ENCODE peak calls at places on chromosomes 5 and 9, in five cellular contexts. One of them, this sample, is unnamed.

GRCh38 chr5:120139039-120139438 is 325.1 kb upstream of the PRR16 start:
- DNase-seq in HS-5: peak
- DNase-seq in stimulated activated CD8-positive, alpha-beta memory T cell treated with anti-CD3 and anti-CD28 coated beads, Interleukin-2, amount 100 ng/mL, for 48 hours: no peak
- DNase-seq in mucosa of gallbladder: no peak
- DNase-seq in EL: peak
- DNase-seq in this sample: no peak

GRCh38 chr5:57777174-57777581 is 294.6 kb upstream of the ACTBL2 start:
- DNase-seq in mucosa of gallbladder: no peak
- DNase-seq in EL: no peak
- DNase-seq in HS-5: no peak
- DNase-seq in stimulated activated CD8-positive, alpha-beta memory T cell treated with anti-CD3 and anti-CD28 coated beads, Interleukin-2, amount 100 ng/mL, for 48 hours: no peak
- DNase-seq in this sample: no peak

GRCh38 chr5:31811210-31811609 is 172.3 kb downstream of the PDZD2 start:
- DNase-seq in stimulated activated CD8-positive, alpha-beta memory T cell treated with anti-CD3 and anti-CD28 coated beads, Interleukin-2, amount 100 ng/mL, for 48 hours: no peak
- DNase-seq in EL: peak
- DNase-seq in mucosa of gallbladder: no peak
- DNase-seq in HS-5: peak
- DNase-seq in this sample: no peak

GRCh38 chr5:422323-423232 is 20.4 kb upstream of the EXOC3 start:
- DNase-seq in stimulated activated CD8-positive, alpha-beta memory T cell treated with anti-CD3 and anti-CD28 coated beads, Interleukin-2, amount 100 ng/mL, for 48 hours: no peak
- DNase-seq in EL: no peak
- DNase-seq in mucosa of gallbladder: no peak
- DNase-seq in HS-5: no peak
- DNase-seq in this sample: no peak

GRCh38 chr9:93582115-93582514 is 5.7 kb downstream of the PHF2 start:
- DNase-seq in HS-5: no peak
- DNase-seq in mucosa of gallbladder: peak
- DNase-seq in EL: no peak
- DNase-seq in stimulated activated CD8-positive, alpha-beta memory T cell treated with anti-CD3 and anti-CD28 coated beads, Interleukin-2, amount 100 ng/mL, for 48 hours: no peak
- DNase-seq in this sample: no peak

GRCh38 chr9:120925535-120926396 is 830 bp downstream of the TRAF1 start:
- DNase-seq in HS-5: peak
- DNase-seq in mucosa of gallbladder: no peak
- DNase-seq in stimulated activated CD8-positive, alpha-beta memory T cell treated with anti-CD3 and anti-CD28 coated beads, Interleukin-2, amount 100 ng/mL, for 48 hours: peak
- DNase-seq in EL: peak
- DNase-seq in this sample: no peak

GRCh38 chr9:93587651-93588347 is 11.4 kb downstream of the PHF2 start:
- DNase-seq in HS-5: no peak
- DNase-seq in mucosa of gallbladder: no peak
- DNase-seq in EL: no peak
- DNase-seq in stimulated activated CD8-positive, alpha-beta memory T cell treated with anti-CD3 and anti-CD28 coated beads, Interleukin-2, amount 100 ng/mL, for 48 hours: no peak
- DNase-seq in this sample: peak

GRCh38 chr9:89446440-89447310 is 51.2 kb downstream of the SEMA4D start:
- DNase-seq in stimulated activated CD8-positive, alpha-beta memory T cell treated with anti-CD3 and anti-CD28 coated beads, Interleukin-2, amount 100 ng/mL, for 48 hours: no peak
- DNase-seq in EL: no peak
- DNase-seq in HS-5: no peak
- DNase-seq in mucosa of gallbladder: no peak
- DNase-seq in this sample: no peak

GRCh38 chr9:27033815-27034403 is 28.4 kb upstream of the LRRC19 start:
- DNase-seq in stimulated activated CD8-positive, alpha-beta memory T cell treated with anti-CD3 and anti-CD28 coated beads, Interleukin-2, amount 100 ng/mL, for 48 hours: peak
- DNase-seq in HS-5: peak
- DNase-seq in EL: peak
- DNase-seq in mucosa of gallbladder: peak
- DNase-seq in this sample: no peak

GRCh38 chr5:82417776-82418607 is 139.8 kb upstream of the RPS23 start:
- DNase-seq in EL: peak
- DNase-seq in mucosa of gallbladder: no peak
- DNase-seq in stimulated activated CD8-positive, alpha-beta memory T cell treated with anti-CD3 and anti-CD28 coated beads, Interleukin-2, amount 100 ng/mL, for 48 hours: no peak
- DNase-seq in HS-5: no peak
- DNase-seq in this sample: no peak

GRCh38 chr9:136738960-136739359 is 3.8 kb downstream of the LCN10 start:
- DNase-seq in EL: no peak
- DNase-seq in stimulated activated CD8-positive, alpha-beta memory T cell treated with anti-CD3 and anti-CD28 coated beads, Interleukin-2, amount 100 ng/mL, for 48 hours: no peak
- DNase-seq in HS-5: no peak
- DNase-seq in mucosa of gallbladder: no peak
- DNase-seq in this sample: no peak

GRCh38 chr9:1001838-1002237 is 25.4 kb downstream of the DMRT3 start:
- DNase-seq in HS-5: no peak
- DNase-seq in EL: peak
- DNase-seq in stimulated activated CD8-positive, alpha-beta memory T cell treated with anti-CD3 and anti-CD28 coated beads, Interleukin-2, amount 100 ng/mL, for 48 hours: no peak
- DNase-seq in mucosa of gallbladder: no peak
- DNase-seq in this sample: no peak

GRCh38 chr5:171867786-171868185 is 82.2 kb downstream of the SMIM23 start:
- DNase-seq in stimulated activated CD8-positive, alpha-beta memory T cell treated with anti-CD3 and anti-CD28 coated beads, Interleukin-2, amount 100 ng/mL, for 48 hours: no peak
- DNase-seq in HS-5: no peak
- DNase-seq in mucosa of gallbladder: no peak
- DNase-seq in EL: peak
- DNase-seq in this sample: no peak

GRCh38 chr5:135447298-135447929 is at the start of gene DCANP1:
- DNase-seq in stimulated activated CD8-positive, alpha-beta memory T cell treated with anti-CD3 and anti-CD28 coated beads, Interleukin-2, amount 100 ng/mL, for 48 hours: no peak
- DNase-seq in HS-5: no peak
- DNase-seq in mucosa of gallbladder: no peak
- DNase-seq in EL: no peak
- DNase-seq in this sample: no peak

GRCh38 chr9:98146101-98146991 is 27.3 kb upstream of the TRIM14 start:
- DNase-seq in HS-5: no peak
- DNase-seq in stimulated activated CD8-positive, alpha-beta memory T cell treated with anti-CD3 and anti-CD28 coated beads, Interleukin-2, amount 100 ng/mL, for 48 hours: no peak
- DNase-seq in EL: peak
- DNase-seq in mucosa of gallbladder: peak
- DNase-seq in this sample: no peak

GRCh38 chr9:38068616-38068865 is 486 bp downstream of the SHB start:
- DNase-seq in stimulated activated CD8-positive, alpha-beta memory T cell treated with anti-CD3 and anti-CD28 coated beads, Interleukin-2, amount 100 ng/mL, for 48 hours: no peak
- DNase-seq in EL: peak
- DNase-seq in mucosa of gallbladder: no peak
- DNase-seq in HS-5: no peak
- DNase-seq in this sample: no peak

GRCh38 chr5:129216001-129216400 is 121.5 kb downstream of the ISOC1 start:
- DNase-seq in stimulated activated CD8-positive, alpha-beta memory T cell treated with anti-CD3 and anti-CD28 coated beads, Interleukin-2, amount 100 ng/mL, for 48 hours: no peak
- DNase-seq in HS-5: no peak
- DNase-seq in EL: no peak
- DNase-seq in mucosa of gallbladder: no peak
- DNase-seq in this sample: no peak

GRCh38 chr9:96391021-96391765 is 7.7 kb upstream of the SLC35D2 start:
- DNase-seq in stimulated activated CD8-positive, alpha-beta memory T cell treated with anti-CD3 and anti-CD28 coated beads, Interleukin-2, amount 100 ng/mL, for 48 hours: no peak
- DNase-seq in EL: no peak
- DNase-seq in mucosa of gallbladder: peak
- DNase-seq in HS-5: no peak
- DNase-seq in this sample: no peak

GRCh38 chr5:120240716-120241115 is 223.4 kb upstream of the PRR16 start:
- DNase-seq in stimulated activated CD8-positive, alpha-beta memory T cell treated with anti-CD3 and anti-CD28 coated beads, Interleukin-2, amount 100 ng/mL, for 48 hours: no peak
- DNase-seq in mucosa of gallbladder: no peak
- DNase-seq in EL: peak
- DNase-seq in HS-5: no peak
- DNase-seq in this sample: no peak

GRCh38 chr9:108275906-108276305 is 579.9 kb downstream of the ACTL7B start:
- DNase-seq in EL: peak
- DNase-seq in stimulated activated CD8-positive, alpha-beta memory T cell treated with anti-CD3 and anti-CD28 coated beads, Interleukin-2, amount 100 ng/mL, for 48 hours: no peak
- DNase-seq in HS-5: no peak
- DNase-seq in mucosa of gallbladder: no peak
- DNase-seq in this sample: no peak

GRCh38 chr5:84255318-84255717 is 129.4 kb downstream of the EDIL3 start:
- DNase-seq in HS-5: peak
- DNase-seq in mucosa of gallbladder: no peak
- DNase-seq in stimulated activated CD8-positive, alpha-beta memory T cell treated with anti-CD3 and anti-CD28 coated beads, Interleukin-2, amount 100 ng/mL, for 48 hours: no peak
- DNase-seq in EL: peak
- DNase-seq in this sample: no peak

GRCh38 chr9:28264368-28264767 is 691.1 kb upstream of the C9orf72 start:
- DNase-seq in mucosa of gallbladder: no peak
- DNase-seq in HS-5: peak
- DNase-seq in stimulated activated CD8-positive, alpha-beta memory T cell treated with anti-CD3 and anti-CD28 coated beads, Interleukin-2, amount 100 ng/mL, for 48 hours: no peak
- DNase-seq in EL: no peak
- DNase-seq in this sample: no peak

GRCh38 chr5:15704397-15704947 is 204.5 kb downstream of the FBXL7 start:
- DNase-seq in HS-5: peak
- DNase-seq in stimulated activated CD8-positive, alpha-beta memory T cell treated with anti-CD3 and anti-CD28 coated beads, Interleukin-2, amount 100 ng/mL, for 48 hours: no peak
- DNase-seq in mucosa of gallbladder: no peak
- DNase-seq in EL: peak
- DNase-seq in this sample: no peak

GRCh38 chr9:15160673-15161072 is 146.3 kb downstream of the TTC39B start:
- DNase-seq in HS-5: peak
- DNase-seq in mucosa of gallbladder: no peak
- DNase-seq in stimulated activated CD8-positive, alpha-beta memory T cell treated with anti-CD3 and anti-CD28 coated beads, Interleukin-2, amount 100 ng/mL, for 48 hours: no peak
- DNase-seq in EL: peak
- DNase-seq in this sample: no peak

GRCh38 chr9:112753725-112754124 is 3.2 kb downstream of the SNX30 start:
- DNase-seq in stimulated activated CD8-positive, alpha-beta memory T cell treated with anti-CD3 and anti-CD28 coated beads, Interleukin-2, amount 100 ng/mL, for 48 hours: no peak
- DNase-seq in EL: peak
- DNase-seq in mucosa of gallbladder: no peak
- DNase-seq in HS-5: peak
- DNase-seq in this sample: no peak

GRCh38 chr9:98892296-98892695 is 51.4 kb upstream of the COL15A1 start:
- DNase-seq in stimulated activated CD8-positive, alpha-beta memory T cell treated with anti-CD3 and anti-CD28 coated beads, Interleukin-2, amount 100 ng/mL, for 48 hours: no peak
- DNase-seq in EL: no peak
- DNase-seq in mucosa of gallbladder: no peak
- DNase-seq in HS-5: no peak
- DNase-seq in this sample: no peak

GRCh38 chr5:58072202-58072791 is 387.6 kb downstream of the PLK2 start:
- DNase-seq in stimulated activated CD8-positive, alpha-beta memory T cell treated with anti-CD3 and anti-CD28 coated beads, Interleukin-2, amount 100 ng/mL, for 48 hours: no peak
- DNase-seq in HS-5: no peak
- DNase-seq in mucosa of gallbladder: no peak
- DNase-seq in EL: no peak
- DNase-seq in this sample: no peak

GRCh38 chr9:136095495-136096058 is 488 bp upstream of the NACC2 start:
- DNase-seq in EL: peak
- DNase-seq in HS-5: no peak
- DNase-seq in mucosa of gallbladder: no peak
- DNase-seq in stimulated activated CD8-positive, alpha-beta memory T cell treated with anti-CD3 and anti-CD28 coated beads, Interleukin-2, amount 100 ng/mL, for 48 hours: no peak
- DNase-seq in this sample: no peak

GRCh38 chr9:69579749-69580581 is 92.2 kb downstream of the APBA1 start:
- DNase-seq in stimulated activated CD8-positive, alpha-beta memory T cell treated with anti-CD3 and anti-CD28 coated beads, Interleukin-2, amount 100 ng/mL, for 48 hours: no peak
- DNase-seq in HS-5: no peak
- DNase-seq in EL: no peak
- DNase-seq in mucosa of gallbladder: peak
- DNase-seq in this sample: no peak